ENCODE peak calls at places on chromosomes 6 and 20, in eight cellular contexts. R is A549, O is HepG2, J is Panc1, F is HCT116, Q is HL-60, M is K562, A is GM12878. N is an unnamed sample.
A peak's percentile ranks its signal among the peaks of the same experiment; 100 is the strongest.

GRCh38 chr6:10491463-10491862 is 29.7 kb upstream of the GCNT2 start:
- DNase-seq in R (no peak), O (no peak), J (no peak), F (no peak), Q (no peak), M (no peak), A (no peak), N (no peak)

GRCh38 chr6:90144396-90144795 is 152.2 kb downstream of the BACH2 start:
- DNase-seq in R (no peak), O (no peak), J (no peak), F (no peak), Q (no peak), M (no peak), A (no peak), N (no peak)

GRCh38 chr20:59811681-59812171 is 121.7 kb downstream of the SYCP2 start:
- DNase-seq in R (no peak), O (no peak), J (no peak), F (no peak), Q (no peak), M (no peak), A (no peak), N (peak; percentile 10)

GRCh38 chr6:168920289-168920688 is 333.4 kb downstream of the THBS2 start:
- DNase-seq in R (no peak), O (no peak), J (no peak), F (no peak), Q (no peak), M (no peak), A (no peak), N (no peak)

GRCh38 chr20:21513881-21514540 is at the start of gene NKX2-2:
- DNase-seq in R (no peak), O (no peak), J (no peak), F (no peak), Q (no peak), M (no peak), A (no peak), N (peak; percentile 32)

GRCh38 chr6:110102411-110102810 is 77.1 kb downstream of the WASF1 start:
- DNase-seq in R (no peak), O (no peak), J (no peak), F (no peak), Q (no peak), M (no peak), A (no peak), N (no peak)

GRCh38 chr6:79613912-79614311 is 17.2 kb upstream of the SH3BGRL2 start:
- DNase-seq in R (no peak), O (no peak), J (no peak), F (no peak), Q (no peak), M (no peak), A (no peak), N (no peak)

GRCh38 chr20:64104667-64105451 is 2.5 kb downstream of the NPBWR2 start:
- DNase-seq in R (no peak), O (no peak), J (no peak), F (no peak), Q (no peak), M (no peak), A (no peak), N (no peak)

GRCh38 chr20:18663932-18664331 is 76.1 kb downstream of the DTD1 start:
- DNase-seq in R (no peak), O (no peak), J (no peak), F (no peak), Q (no peak), M (no peak), A (no peak), N (no peak)

GRCh38 chr20:63518946-63519764 is 1.4 kb upstream of the PPDPF start:
- DNase-seq in R (no peak), O (no peak), J (no peak), F (no peak), Q (no peak), M (no peak), A (no peak), N (peak; percentile 28)

GRCh38 chr6:123030292-123030691 is 34.3 kb downstream of the CLVS2 start:
- DNase-seq in R (no peak), O (no peak), J (peak; percentile 80), F (no peak), Q (no peak), M (no peak), A (no peak), N (no peak)

GRCh38 chr6:111642463-111643158 is 36.9 kb upstream of the TRAF3IP2 start:
- DNase-seq in R (peak; percentile 27), O (peak; percentile 80), J (peak; percentile 67), F (peak; percentile 70), Q (no peak), M (no peak), A (peak; percentile 21), N (peak; percentile 66)

GRCh38 chr6:75243333-75244062 is at the start of gene COX7A2:
- DNase-seq in R (peak; percentile 61), O (peak; percentile 96), J (peak; percentile 92), F (peak; percentile 97), Q (peak; percentile 95), M (peak; percentile 80), A (peak; percentile 86), N (peak; percentile 76)

GRCh38 chr6:15945593-15946159 is 183.2 kb upstream of the MYLIP start:
- DNase-seq in R (no peak), O (no peak), J (no peak), F (no peak), Q (no peak), M (no peak), A (no peak), N (no peak)

GRCh38 chr6:2623348-2623747 is 127.4 kb downstream of the MYLK4 start:
- DNase-seq in R (no peak), O (no peak), J (no peak), F (no peak), Q (no peak), M (no peak), A (no peak), N (no peak)

GRCh38 chr6:46098678-46099077 is 31.1 kb upstream of the ENPP4 start:
- DNase-seq in R (no peak), O (peak; percentile 68), J (no peak), F (peak; percentile 51), Q (no peak), M (no peak), A (no peak), N (no peak)

GRCh38 chr6:105798057-105798456 is 288.1 kb upstream of the PRDM1 start:
- DNase-seq in R (no peak), O (no peak), J (no peak), F (no peak), Q (no peak), M (no peak), A (no peak), N (no peak)

GRCh38 chr6:86832686-86833085 is 104.6 kb upstream of the HTR1E start:
- DNase-seq in R (no peak), O (no peak), J (no peak), F (no peak), Q (no peak), M (no peak), A (no peak), N (no peak)

GRCh38 chr6:152112503-152113261 is 305.2 kb downstream of the ESR1 start:
- DNase-seq in R (no peak), O (no peak), J (no peak), F (no peak), Q (no peak), M (no peak), A (no peak), N (no peak)

GRCh38 chr20:41692479-41693135 is 74.4 kb upstream of the CHD6 start:
- DNase-seq in R (peak; percentile 19), O (peak; percentile 62), J (peak; percentile 27), F (no peak), Q (peak; percentile 76), M (peak; percentile 52), A (peak; percentile 43), N (peak; percentile 74)

GRCh38 chr6:21201181-21201580 is 392.4 kb upstream of the SOX4 start:
- DNase-seq in R (no peak), O (no peak), J (no peak), F (no peak), Q (no peak), M (no peak), A (no peak), N (peak; percentile 42)

GRCh38 chr20:61757678-61758555 is 307.8 kb downstream of the TAF4 start:
- DNase-seq in R (no peak), O (no peak), J (no peak), F (no peak), Q (no peak), M (no peak), A (no peak), N (no peak)

GRCh38 chr6:39279539-39279938 is 34.7 kb downstream of the KCNK17 start:
- DNase-seq in R (no peak), O (no peak), J (no peak), F (no peak), Q (no peak), M (no peak), A (no peak), N (no peak)
- TF ChIP-seq REST in R (no peak), O (no peak), J (no peak), F (no peak), Q (no peak), M (no peak), A (no peak), N (no peak)

DNA sequence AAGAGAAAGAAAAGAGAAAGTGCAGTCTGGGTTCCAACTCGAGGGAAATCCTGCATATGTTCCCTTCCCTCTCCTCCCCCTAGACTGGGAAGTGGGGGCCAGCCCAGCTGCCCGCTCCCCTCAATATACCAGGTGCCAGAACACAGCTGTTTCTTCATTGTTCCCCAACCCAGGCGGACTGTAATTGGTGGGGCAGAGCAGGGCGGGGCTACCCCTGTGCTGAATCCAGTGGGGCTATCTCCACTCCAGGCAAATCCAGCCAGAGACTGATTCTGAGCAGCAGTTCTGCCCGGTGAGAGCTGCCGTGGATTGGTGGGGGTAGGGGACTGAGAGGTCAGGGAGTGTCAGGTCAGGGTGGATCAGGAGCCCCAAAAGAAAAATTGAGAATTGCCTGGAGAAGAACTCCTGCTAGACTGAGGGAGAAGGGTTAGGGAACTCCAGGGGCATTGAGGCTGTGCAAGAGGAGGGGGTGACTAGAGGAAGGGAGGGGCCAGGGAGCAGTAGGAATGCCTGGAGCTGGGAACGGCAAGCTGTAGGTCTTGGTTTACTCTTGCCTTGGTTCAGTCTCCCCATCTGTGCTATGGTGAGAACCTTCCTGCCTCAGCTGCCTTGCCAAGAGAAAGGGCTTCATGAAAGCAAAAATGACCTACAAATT is at the start of gene MYMX:
- DNase-seq in R (no peak), O (no peak), J (no peak), F (no peak), Q (no peak), M (no peak), A (no peak), N (no peak)
- H3K4me3 ChIP-seq in R (no peak within 1 kb of the TSS), O (peak within 1 kb of the TSS; percentile 10), J (no peak within 1 kb of the TSS), F (no peak within 1 kb of the TSS), Q (no peak within 1 kb of the TSS), M (no peak within 1 kb of the TSS), A (no peak within 1 kb of the TSS), N (no peak within 1 kb of the TSS)

GRCh38 chr6:26568601-26569432 is 27.9 kb upstream of the ABT1 start:
- DNase-seq in R (no peak), O (peak; percentile 95), J (peak; percentile 99), F (peak; percentile 92), Q (peak; percentile 91), M (peak; percentile 83), A (peak; percentile 100), N (peak; percentile 75)
- TF ChIP-seq REST in R (no peak), O (no peak), J (no peak), F (no peak), Q (no peak), M (no peak), A (no peak), N (peak; percentile 37)

DNA sequence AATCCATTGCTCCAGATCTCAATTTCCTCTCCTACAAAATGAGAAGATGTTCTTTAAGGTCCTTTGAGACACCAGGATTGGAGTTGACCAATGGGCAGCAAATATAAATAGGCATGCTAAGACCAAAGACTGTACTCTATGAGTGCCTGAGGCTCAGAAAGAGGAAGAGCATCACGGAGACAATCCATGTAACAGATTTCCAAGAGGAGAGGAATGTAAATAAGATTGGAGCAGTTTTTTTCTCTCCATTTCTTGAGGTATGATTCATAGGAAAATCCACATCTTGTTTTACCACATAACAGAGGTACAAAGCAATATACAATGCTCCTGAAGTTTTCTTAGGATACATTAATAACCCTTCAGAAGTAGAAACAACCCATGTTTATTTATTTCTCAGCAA is 109.8 kb downstream of the UBE3D start:
- DNase-seq in R (no peak), O (no peak), J (no peak), F (no peak), Q (no peak), M (no peak), A (no peak), N (no peak)
- H3K4me3 ChIP-seq in R (no peak overlapping the region), O (no peak overlapping the region), J (no peak overlapping the region), F (no peak overlapping the region), Q (no peak overlapping the region), M (no peak overlapping the region), A (no peak overlapping the region), N (no peak overlapping the region)